ENCODE peak calls at places on chromosomes 7 and 10, in ten cellular contexts. G, P, C, A, U, Q, X, N, Z and R are unnamed samples.

GRCh38 chr7:133773601-133774000 is 353.5 kb upstream of the LRGUK start:
- DNase-seq in Z (no peak), Q (no peak), X (no peak), U (no peak), N (no peak), C (no peak), P (no peak), A (no peak), G (no peak), R (no peak)

GRCh38 chr7:130319541-130319940 is 25.1 kb upstream of the CPA5 start:
- DNase-seq in Z (no peak), P (no peak), N (no peak), C (no peak), Q (no peak), G (no peak), U (no peak), A (no peak), X (no peak), R (no peak)

GRCh38 chr7:47771301-47771989 is 176.8 kb downstream of the PKD1L1 start:
- DNase-seq in N (peak; percentile 61), P (peak; percentile 88), X (no peak), G (no peak), Q (peak; percentile 52), C (no peak), A (no peak), Z (peak; percentile 35), U (peak; percentile 78), R (no peak)

GRCh38 chr7:20698469-20698868 is 83.0 kb downstream of the ABCB5 start:
- DNase-seq in A (no peak), N (no peak), U (no peak), C (no peak), G (no peak), X (no peak), Q (no peak), Z (no peak), P (no peak), R (no peak)

GRCh38 chr7:111690364-111691111 is 128.2 kb upstream of the IMMP2L start:
- DNase-seq in A (no peak), Q (no peak), G (no peak), P (no peak), C (no peak), Z (no peak), X (no peak), N (no peak), U (no peak), R (no peak)

GRCh38 chr10:73814896-73815718 is 3.7 kb upstream of the NDST2 start:
- DNase-seq in A (no peak), X (no peak), P (no peak), C (no peak), U (peak; percentile 62), N (no peak), G (no peak), Q (no peak), Z (no peak), R (no peak)

GRCh38 chr7:149733131-149733531 is 40.3 kb downstream of the ZNF467 start:
- DNase-seq in G (peak; percentile 45), U (no peak), C (no peak), A (no peak), P (no peak), X (no peak), Q (no peak), N (no peak), Z (no peak), R (no peak)

GRCh38 chr7:74222851-74223710 is 13.3 kb downstream of the LAT2 start:
- DNase-seq in N (peak; percentile 22), Q (no peak), X (no peak), P (no peak), U (no peak), Z (no peak), A (no peak), C (no peak), G (no peak), R (no peak)

GRCh38 chr7:87474046-87474445 is 1.4 kb downstream of the ABCB4 start:
- DNase-seq in N (no peak), Z (no peak), A (no peak), X (no peak), G (no peak), Q (peak; percentile 12), U (no peak), P (no peak), C (no peak), R (no peak)

GRCh38 chr7:87473192-87473591 is 2.3 kb downstream of the ABCB4 start:
- DNase-seq in Q (no peak), G (no peak), Z (no peak), U (no peak), C (no peak), X (no peak), A (no peak), N (no peak), P (no peak), R (no peak)

GRCh38 chr7:87476179-87476557 is 688 bp upstream of the ABCB4 start:
- DNase-seq in N (no peak), G (no peak), Z (no peak), Q (no peak), U (no peak), A (no peak), P (no peak), X (no peak), C (no peak), R (no peak)

GRCh38 chr7:87475359-87476178 is at the start of gene ABCB4:
- DNase-seq in N (peak; percentile 65), P (peak; percentile 78), X (no peak), A (no peak), G (peak; percentile 58), C (no peak), Q (peak; percentile 68), Z (no peak), U (no peak), R (no peak)

DNA sequence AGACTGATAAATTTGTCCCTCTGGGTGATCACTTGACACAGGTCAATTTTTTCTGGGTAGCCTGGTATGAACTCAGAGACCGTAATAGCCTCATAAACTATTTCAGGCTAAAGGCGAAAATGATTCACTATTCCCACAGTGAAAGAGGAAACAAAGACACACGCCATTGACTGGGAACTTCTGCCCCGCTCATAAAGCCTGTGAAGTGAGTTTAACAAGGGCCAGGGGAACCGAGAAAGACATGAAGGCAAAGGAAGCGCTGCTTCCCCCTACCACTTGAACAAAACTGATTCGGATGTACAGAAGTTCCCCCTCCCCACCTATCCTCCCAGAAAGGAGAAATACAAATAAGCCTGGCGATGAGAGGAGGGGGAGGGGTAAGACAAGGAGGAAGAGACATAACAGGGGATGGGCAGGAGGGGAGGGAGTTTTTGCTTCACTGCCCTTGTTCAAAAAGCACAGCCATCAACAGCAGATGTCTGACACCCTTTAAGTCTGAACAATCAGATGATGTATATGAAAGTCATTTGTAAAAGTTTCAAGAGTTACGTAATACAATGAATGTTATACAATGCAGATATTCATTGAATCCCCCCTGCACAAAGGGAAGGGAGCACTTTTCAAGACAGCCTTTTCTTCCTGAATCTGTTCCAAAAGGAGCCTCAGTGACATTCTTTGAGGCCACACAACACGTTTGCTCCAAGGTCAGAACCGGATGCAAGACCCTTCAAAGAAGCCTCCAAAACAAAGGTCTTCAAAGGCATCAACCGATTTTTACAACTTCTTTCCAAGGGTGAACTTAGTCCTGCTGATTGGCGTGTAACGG is 734 bp downstream of the ABCB4 start:
- DNase-seq in Q (peak; percentile 88), X (no peak), P (no peak), G (peak; percentile 51), U (no peak), Z (no peak), C (no peak), N (no peak), A (no peak), R (no peak)
- H3K27ac ChIP-seq in Q (peak overlapping the region; percentile 98), X (no peak overlapping the region), P (peak overlapping the region; percentile 82), G (no peak overlapping the region), U (no peak overlapping the region), Z (no peak overlapping the region), C (no peak overlapping the region), N (peak overlapping the region; percentile 70), A (no peak overlapping the region), R (no peak overlapping the region)

DNA sequence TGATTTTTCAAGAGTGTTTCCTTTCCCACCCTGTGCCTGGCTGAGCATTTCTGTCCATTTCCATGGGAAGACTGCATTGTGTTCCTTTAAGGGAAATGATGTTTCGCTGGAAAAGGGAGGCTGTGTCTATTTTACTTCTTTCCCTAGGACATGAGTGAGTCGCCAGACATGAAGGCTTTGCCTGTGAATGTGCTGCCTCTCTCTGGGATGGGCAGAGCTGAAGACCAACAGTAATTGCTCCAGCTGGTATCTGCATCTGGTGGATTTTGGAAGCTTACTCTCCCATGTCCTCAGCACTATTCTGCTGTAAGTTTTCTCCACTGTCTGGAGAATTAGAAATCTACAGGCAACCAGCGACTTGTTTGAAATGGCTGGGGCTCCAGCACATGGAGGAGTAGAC is 264.6 kb upstream of the BMPER start:
- DNase-seq in G (no peak), P (no peak), Q (no peak), N (no peak), U (no peak), A (no peak), C (no peak), X (no peak), Z (no peak), R (no peak)
- H3K27ac ChIP-seq in G (no peak overlapping the region), P (no peak overlapping the region), Q (no peak overlapping the region), N (no peak overlapping the region), U (no peak overlapping the region), A (no peak overlapping the region), C (no peak overlapping the region), X (no peak overlapping the region), Z (no peak overlapping the region), R (no peak overlapping the region)

DNA sequence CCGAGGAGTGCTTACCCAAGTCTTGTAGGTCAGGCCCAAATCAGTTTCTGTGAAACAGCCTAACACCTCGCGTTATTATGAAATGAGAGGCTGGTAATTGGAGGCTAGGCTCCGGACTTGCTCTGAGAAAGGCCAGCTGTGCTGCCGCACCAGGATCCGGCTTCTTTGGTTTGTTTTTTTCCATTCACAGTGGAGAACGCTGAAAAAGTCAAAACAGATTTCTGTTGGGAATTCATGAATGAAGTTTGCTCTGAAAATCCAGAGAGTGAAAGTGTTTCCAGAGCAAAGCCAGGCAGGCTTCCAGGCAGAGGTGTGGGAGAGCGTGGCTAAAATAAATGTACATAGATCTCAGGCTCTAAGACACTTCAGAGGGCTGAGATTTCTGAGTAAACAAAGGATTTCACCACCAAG is 240.1 kb downstream of the TRIL start:
- DNase-seq in G (no peak), Z (peak; percentile 31), U (no peak), A (no peak), C (no peak), P (no peak), X (no peak), Q (no peak), N (peak; percentile 68), R (no peak)
- H3K27ac ChIP-seq in G (no peak overlapping the region), Z (no peak overlapping the region), U (no peak overlapping the region), A (no peak overlapping the region), C (no peak overlapping the region), P (no peak overlapping the region), X (no peak overlapping the region), Q (no peak overlapping the region), N (no peak overlapping the region), R (peak overlapping the region; percentile 63)

DNA sequence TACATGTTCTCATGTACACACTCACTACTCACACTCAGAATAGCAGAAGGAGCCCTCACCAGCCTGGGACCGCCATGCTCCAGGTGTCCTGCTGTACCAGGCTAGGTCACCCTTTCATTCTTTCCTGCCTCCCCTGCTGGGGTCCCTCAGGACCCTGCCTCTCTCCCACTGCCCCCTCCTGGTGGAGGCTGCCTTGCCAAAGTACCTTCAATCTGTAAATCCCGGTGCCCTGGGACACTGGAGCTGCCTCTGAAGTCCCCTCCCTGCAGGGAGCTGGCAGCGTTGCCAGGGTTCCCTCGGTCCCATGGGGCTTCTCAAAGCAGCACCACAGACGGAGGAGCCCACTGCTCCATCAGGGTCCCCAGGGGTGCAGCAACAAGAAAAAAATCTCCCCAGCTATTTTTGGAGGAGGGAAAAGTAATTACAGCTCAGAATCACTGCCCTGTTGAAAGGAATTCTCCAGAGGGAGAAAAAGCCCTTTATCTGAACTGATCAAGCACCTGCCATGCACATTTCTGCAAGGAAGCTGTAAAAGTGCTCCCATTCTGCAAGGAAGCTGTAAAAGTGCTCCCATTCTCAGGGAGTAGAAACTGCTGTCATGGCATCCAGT is 259.9 kb downstream of the PTPRN2 start:
- DNase-seq in X (no peak), C (no peak), U (no peak), Q (no peak), A (no peak), P (no peak), Z (no peak), G (no peak), N (peak; percentile 12), R (no peak)
- H3K27ac ChIP-seq in X (no peak overlapping the region), C (no peak overlapping the region), U (no peak overlapping the region), Q (no peak overlapping the region), A (no peak overlapping the region), P (no peak overlapping the region), Z (no peak overlapping the region), G (no peak overlapping the region), N (no peak overlapping the region), R (no peak overlapping the region)